ENCODE peak calls at places on chromosomes 7 and 10, in seven cellular contexts. E is stimulated activated CD4-positive, alpha-beta T cell treated with anti-CD3 and anti-CD28 coated beads, Interleukin-4, amount 100 ng/mL, for 4 hours; T is glutamatergic neuron; D is sciatic nerve; Q is activated B cell treated with CpG ODN at 0.5 μM for 24 hours; J is left ventricle myocardium superior; S is activated effector memory CD4-positive, alpha-beta T cell treated with Interleukin-2 at 50 U/mL for 16 hours. B is an unnamed sample.

GRCh38 chr7:54559401-54559800 is 17.2 kb downstream of the VSTM2A start:
- DNase-seq in E (no peak), T (no peak), D (no peak), Q (no peak), J (no peak), S (no peak), B (no peak)

GRCh38 chr10:124403548-124403947 is 15.2 kb downstream of the OAT start:
- DNase-seq in E (no peak), T (no peak), D (no peak), Q (no peak), J (no peak), S (no peak), B (no peak)

GRCh38 chr10:78454123-78454645 is 420.5 kb downstream of the RPS24 start:
- DNase-seq in E (no peak), T (no peak), D (no peak), Q (no peak), J (no peak), S (no peak), B (no peak)

GRCh38 chr10:35463105-35463867 is 127.0 kb downstream of the CCNY start:
- DNase-seq in E (no peak), T (no peak), D (no peak), Q (no peak), J (no peak), S (no peak), B (no peak)

GRCh38 chr7:142645777-142646176 is 103.5 kb upstream of the PRSS1 start:
- DNase-seq in E (no peak), T (no peak), D (no peak), Q (no peak), J (no peak), S (no peak), B (no peak)

GRCh38 chr7:99559276-99559915 is 954 bp downstream of the ZNF655 start:
- DNase-seq in E (no peak), T (no peak), D (no peak), Q (no peak), J (no peak), S (no peak), B (no peak)

GRCh38 chr7:151597541-151597940 is 77.8 kb upstream of the RHEB start:
- DNase-seq in E (no peak), T (no peak), D (no peak), Q (no peak), J (no peak), S (no peak), B (no peak)

GRCh38 chr7:987909-988308 is 4.9 kb downstream of the CYP2W1 start:
- DNase-seq in E (no peak), T (no peak), D (no peak), Q (no peak), J (no peak), S (no peak), B (no peak)

GRCh38 chr10:25651534-25651933 is 282.5 kb upstream of the MYO3A start:
- DNase-seq in E (no peak), T (no peak), D (no peak), Q (no peak), J (no peak), S (no peak), B (no peak)

GRCh38 chr10:118775478-118775877 is 20.7 kb upstream of the CACUL1 start:
- DNase-seq in E (no peak), T (no peak), D (no peak), Q (no peak), J (no peak), S (no peak), B (no peak)

GRCh38 chr7:131653418-131654248 is 97.2 kb upstream of the PODXL start:
- DNase-seq in E (no peak), T (no peak), D (no peak), Q (no peak), J (no peak), S (no peak), B (no peak)

GRCh38 chr10:85641479-85641967 is 725.1 kb downstream of the GRID1 start:
- DNase-seq in E (no peak), T (no peak), D (no peak), Q (no peak), J (no peak), S (no peak), B (no peak)

GRCh38 chr7:102122026-102122425 is 164.6 kb upstream of the SH2B2 start:
- DNase-seq in E (no peak), T (no peak), D (no peak), Q (no peak), J (no peak), S (no peak), B (no peak)

GRCh38 chr7:100539436-100540006 is 518 bp downstream of the AGFG2 start:
- DNase-seq in E (no peak), T (peak), D (no peak), Q (no peak), J (no peak), S (no peak), B (no peak)

GRCh38 chr7:120123528-120123927 is 149.4 kb upstream of the KCND2 start:
- DNase-seq in E (no peak), T (no peak), D (no peak), Q (no peak), J (no peak), S (no peak), B (no peak)

GRCh38 chr10:24451325-24451820 is 242.4 kb downstream of the KIAA1217 start:
- DNase-seq in E (no peak), T (no peak), D (no peak), Q (no peak), J (no peak), S (no peak), B (no peak)

GRCh38 chr7:51543801-51544553 is 227.4 kb upstream of the COBL start:
- DNase-seq in E (no peak), T (no peak), D (no peak), Q (no peak), J (no peak), S (no peak), B (no peak)

GRCh38 chr7:147971606-147972005 is 619.0 kb upstream of the C7orf33 start:
- DNase-seq in E (no peak), T (no peak), D (no peak), Q (no peak), J (no peak), S (no peak), B (no peak)

GRCh38 chr7:24926623-24927539 is 53.1 kb downstream of the OSBPL3 start:
- DNase-seq in E (no peak), T (no peak), D (no peak), Q (no peak), J (no peak), S (no peak), B (no peak)

GRCh38 chr10:28263136-28263857 is 39.6 kb downstream of the MPP7 start:
- DNase-seq in E (no peak), T (no peak), D (no peak), Q (no peak), J (no peak), S (no peak), B (no peak)

GRCh38 chr10:109898666-109899577 is 24.4 kb downstream of the XPNPEP1 start:
- DNase-seq in E (no peak), T (no peak), D (peak), Q (no peak), J (no peak), S (no peak), B (no peak)

GRCh38 chr10:71395621-71396020 is 1.1 kb upstream of the CDH23 start:
- DNase-seq in E (no peak), T (no peak), D (peak), Q (no peak), J (no peak), S (no peak), B (peak)

GRCh38 chr7:99953649-99954048 is 22.2 kb downstream of the AZGP1 start:
- DNase-seq in E (no peak), T (no peak), D (no peak), Q (no peak), J (no peak), S (no peak), B (no peak)

GRCh38 chr10:94232711-94233383 is 129.9 kb downstream of the NOC3L start:
- DNase-seq in E (no peak), T (no peak), D (no peak), Q (no peak), J (no peak), S (no peak), B (no peak)

GRCh38 chr10:15118615-15119014 is 21.5 kb downstream of the RPP38 start:
- DNase-seq in E (no peak), T (no peak), D (no peak), Q (no peak), J (no peak), S (no peak), B (no peak)

GRCh38 chr7:126605056-126605455 is 647.7 kb downstream of the GRM8 start:
- DNase-seq in E (no peak), T (no peak), D (no peak), Q (no peak), J (no peak), S (no peak), B (no peak)

GRCh38 chr7:122304604-122304975 is at the start of gene FEZF1:
- DNase-seq in E (no peak), T (no peak), D (no peak), Q (no peak), J (no peak), S (no peak), B (no peak)

GRCh38 chr7:32336726-32337125 is 153.5 kb downstream of the LSM5 start:
- DNase-seq in E (no peak), T (no peak), D (no peak), Q (no peak), J (no peak), S (no peak), B (no peak)

GRCh38 chr10:44460499-44460898 is 75.6 kb upstream of the CXCL12 start:
- DNase-seq in E (no peak), T (no peak), D (no peak), Q (no peak), J (no peak), S (no peak), B (no peak)

GRCh38 chr10:117216611-117217195 is 19.4 kb downstream of the KCNK18 start:
- DNase-seq in E (peak), T (peak), D (peak), Q (peak), J (peak), S (peak), B (peak)

GRCh38 chr7:155512246-155512887 is 34.0 kb downstream of the CNPY1 start:
- DNase-seq in E (no peak), T (no peak), D (no peak), Q (no peak), J (no peak), S (no peak), B (no peak)

GRCh38 chr10:117363027-117363426 is 12.2 kb downstream of the PDZD8 start:
- DNase-seq in E (no peak), T (no peak), D (no peak), Q (no peak), J (no peak), S (no peak), B (no peak)

GRCh38 chr7:98418636-98419315 is 17.9 kb upstream of the BAIAP2L1 start:
- DNase-seq in E (no peak), T (no peak), D (no peak), Q (no peak), J (no peak), S (no peak), B (no peak)

GRCh38 chr7:140074780-140075179 is 12.0 kb upstream of the PARP12 start:
- DNase-seq in E (no peak), T (no peak), D (no peak), Q (no peak), J (no peak), S (no peak), B (no peak)

B was measured in CD8-positive, alpha-beta T cell.